ENCODE peak calls at places on chromosomes 1 and 21, in five cellular contexts. P, D, W, I and Q are unnamed samples.

GRCh38 chr1:185562623-185563359 is 171.4 kb upstream of the HMCN1 start:
- DNase-seq in D (no peak), P (no peak), I (no peak), W (no peak), Q (no peak)

GRCh38 chr21:37547615-37547975 is 181.0 kb downstream of the DYRK1A start:
- DNase-seq in W (no peak), P (no peak), D (no peak), I (no peak), Q (no peak)

GRCh38 chr1:162385280-162385623 is 3.7 kb downstream of the C1orf226 start:
- DNase-seq in P (no peak), I (no peak), D (no peak), W (no peak), Q (no peak)

GRCh38 chr1:20187813-20188454 is 1.6 kb upstream of the PLA2G2C start:
- DNase-seq in W (no peak), D (peak; percentile 95), I (no peak), P (no peak), Q (no peak)

GRCh38 chr1:39885516-39885915 is 2.2 kb upstream of the TRIT1 start:
- DNase-seq in W (no peak), D (no peak), P (no peak), I (no peak), Q (no peak)

GRCh38 chr1:23657659-23658275 is 33.8 kb upstream of the RPL11 start:
- DNase-seq in P (peak; percentile 50), D (peak; percentile 79), I (no peak), W (peak; percentile 59), Q (peak; percentile 60)

GRCh38 chr1:234989019-234989418 is 139.6 kb downstream of the TOMM20 start:
- DNase-seq in I (no peak), P (no peak), D (no peak), W (peak; percentile 45), Q (no peak)

GRCh38 chr1:245085508-245086095 is 69.2 kb upstream of the KIF26B start:
- DNase-seq in P (no peak), D (no peak), I (peak; percentile 7), W (peak; percentile 71), Q (peak; percentile 43)

GRCh38 chr1:47507921-47508894 is 70.4 kb downstream of the FOXD2 start:
- DNase-seq in W (peak; percentile 28), I (no peak), D (peak; percentile 68), P (no peak), Q (no peak)

GRCh38 chr1:117093091-117093534 is 28.4 kb downstream of the TRIM45 start:
- DNase-seq in I (no peak), P (peak; percentile 29), W (no peak), D (peak; percentile 83), Q (no peak)

GRCh38 chr1:54996869-54997710 is 1.6 kb upstream of the BSND start:
- DNase-seq in P (no peak), I (no peak), W (no peak), D (no peak), Q (no peak)

GRCh38 chr1:54995013-54995760 is 3.5 kb upstream of the BSND start:
- DNase-seq in W (no peak), I (no peak), D (no peak), P (no peak), Q (no peak)

GRCh38 chr1:54994355-54994990 is 4.3 kb upstream of the BSND start:
- DNase-seq in I (no peak), W (no peak), P (no peak), D (no peak), Q (no peak)

GRCh38 chr1:54996359-54996868 is 2.3 kb upstream of the BSND start:
- DNase-seq in D (peak; percentile 90), I (no peak), P (peak; percentile 61), W (peak; percentile 58), Q (peak; percentile 58)

GRCh38 chr1:54995835-54996234 is 2.9 kb upstream of the BSND start:
- DNase-seq in W (no peak), P (no peak), I (no peak), D (no peak), Q (no peak)
- TF ChIP-seq JUND in W (no peak), P (no peak), I (no peak), D (no peak), Q (no peak)

GRCh38 chr21:15285567-15285966 is 220.8 kb upstream of the NRIP1 start:
- DNase-seq in P (no peak), D (no peak), W (no peak), I (no peak), Q (no peak)

GRCh38 chr21:15283138-15283537 is 218.3 kb upstream of the NRIP1 start:
- DNase-seq in D (no peak), I (no peak), P (no peak), W (no peak), Q (no peak)

GRCh38 chr21:15281714-15282113 is 216.9 kb upstream of the NRIP1 start:
- DNase-seq in W (no peak), D (no peak), I (no peak), P (no peak), Q (no peak)

GRCh38 chr21:15283789-15284188 is 219.0 kb upstream of the NRIP1 start:
- DNase-seq in P (no peak), I (no peak), D (no peak), W (no peak), Q (no peak)

GRCh38 chr21:15282666-15283065 is 217.9 kb upstream of the NRIP1 start:
- DNase-seq in D (no peak), I (no peak), P (no peak), W (no peak), Q (no peak)
- TF ChIP-seq CEBPB in D (no peak), I (no peak), P (no peak), W (no peak), Q (no peak)

GRCh38 chr1:56713112-56713511 is 68.0 kb downstream of the PRKAA2 start:
- DNase-seq in P (no peak), I (no peak), W (no peak), D (no peak), Q (no peak)
- TF ChIP-seq JUND in P (no peak), I (no peak), W (no peak), D (no peak), Q (no peak)

GRCh38 chr1:1567831-1568380 is 6.8 kb downstream of the SSU72 start:
- DNase-seq in D (no peak), W (no peak), I (no peak), P (no peak), Q (no peak)
- TF ChIP-seq CEBPB in D (no peak), W (no peak), I (no peak), P (no peak), Q (no peak)

GRCh38 chr1:232868793-232869491 is 63.7 kb downstream of the MAP10 start:
- DNase-seq in I (no peak), W (no peak), P (no peak), D (no peak), Q (peak; percentile 45)
- TF ChIP-seq JUND in I (no peak), W (no peak), P (no peak), D (no peak), Q (peak; percentile 23)

DNA sequence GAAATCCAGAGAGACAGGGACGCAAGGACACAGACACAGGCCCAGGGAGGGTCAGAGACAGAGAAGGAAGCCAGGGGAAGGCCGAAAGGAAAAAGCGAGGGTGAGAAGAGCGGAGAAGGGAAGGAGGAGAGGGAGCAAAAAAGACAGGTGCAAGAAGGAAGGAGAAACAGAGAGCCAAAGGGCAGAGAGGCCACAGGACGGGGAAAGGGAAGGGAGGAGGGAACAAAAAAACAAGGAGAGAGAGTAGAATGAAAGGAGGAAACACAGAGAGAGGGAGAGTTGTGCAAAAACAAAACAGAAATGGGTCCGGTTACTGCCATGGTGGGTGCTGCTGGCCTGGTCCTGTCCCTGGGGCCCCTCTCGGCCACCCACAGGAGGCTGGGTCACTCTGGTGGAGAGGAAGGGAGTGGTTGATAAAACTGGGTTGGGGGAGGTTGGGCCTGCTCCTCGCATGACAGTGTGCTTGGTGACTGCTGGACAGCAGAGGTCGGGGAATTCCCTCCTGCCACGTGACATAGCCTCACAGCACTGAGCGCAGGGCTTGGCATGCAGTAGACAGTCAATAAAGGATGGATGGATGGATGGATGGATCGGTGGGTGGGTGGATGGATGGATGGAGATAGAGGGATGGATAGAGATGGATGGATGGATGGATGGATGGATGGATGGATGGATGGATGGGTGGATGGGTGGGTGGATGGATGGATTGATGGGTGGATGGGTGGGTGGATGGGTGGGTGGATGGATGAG is 64.8 kb downstream of the RAP1GAP start:
- DNase-seq in W (no peak), I (no peak), D (no peak), P (no peak), Q (no peak)
- TF ChIP-seq CEBPB in W (no peak), I (no peak), D (no peak), P (no peak), Q (no peak)

GRCh38 chr1:22491995-22492726 is 40.5 kb downstream of the ZBTB40 start:
- DNase-seq in W (no peak), P (no peak), I (no peak), D (no peak), Q (no peak)

GRCh38 chr1:22490309-22490708 is 38.7 kb downstream of the ZBTB40 start:
- DNase-seq in I (no peak), W (no peak), D (no peak), P (peak; percentile 57), Q (no peak)

GRCh38 chr1:22494144-22494543 is 42.5 kb downstream of the ZBTB40 start:
- DNase-seq in D (no peak), I (no peak), P (no peak), W (no peak), Q (no peak)

GRCh38 chr1:22496536-22497160 is 45.0 kb downstream of the ZBTB40 start:
- DNase-seq in I (no peak), D (no peak), P (no peak), W (no peak), Q (no peak)

GRCh38 chr1:22494943-22495579 is 43.4 kb downstream of the ZBTB40 start:
- DNase-seq in D (no peak), I (no peak), W (no peak), P (no peak), Q (no peak)
- TF ChIP-seq JUND in D (no peak), I (no peak), W (no peak), P (no peak), Q (no peak)

GRCh38 chr1:202153284-202153683 is 7.1 kb downstream of the PTPN7 start:
- DNase-seq in D (no peak), I (no peak), P (no peak), W (no peak), Q (no peak)
- TF ChIP-seq CEBPB in D (no peak), I (no peak), P (no peak), W (no peak), Q (no peak)

GRCh38 chr1:24720152-24720551 is 25.1 kb upstream of the CLIC4 start:
- DNase-seq in D (no peak), I (no peak), W (peak; percentile 71), P (no peak), Q (no peak)
- TF ChIP-seq JUND in D (no peak), I (no peak), W (no peak), P (no peak), Q (peak; percentile 32)